ENCODE peak calls at places on chromosomes 16 and 17, in ten cellular contexts. One of them, this sample, is unnamed.
A peak's percentile ranks its signal among the peaks of the same experiment; 100 is the strongest.

GRCh38 chr17:49996495-49997255 is 1.7 kb upstream of the DLX3 start:
- DNase-seq in uterus: peak; percentile 62
- DNase-seq in HFF-Myc: no peak
- DNase-seq in cardiac fibroblast: peak; percentile 39
- DNase-seq in neural crest cell: peak; percentile 86
- DNase-seq in mucosa of descending colon: peak; percentile 55
- DNase-seq in heart left ventricle: peak; percentile 34
- DNase-seq in endothelial cell of umbilical vein: peak; percentile 37
- DNase-seq in brain microvascular endothelial cell: no peak
- DNase-seq in Peyer's patch: peak; percentile 74
- DNase-seq in this sample: peak; percentile 24

GRCh38 chr17:68431661-68432071 is 25.6 kb downstream of the WIPI1 start:
- DNase-seq in neural crest cell: peak; percentile 25
- DNase-seq in mucosa of descending colon: no peak
- DNase-seq in HFF-Myc: peak; percentile 6
- DNase-seq in endothelial cell of umbilical vein: peak; percentile 27
- DNase-seq in brain microvascular endothelial cell: peak; percentile 35
- DNase-seq in Peyer's patch: no peak
- DNase-seq in cardiac fibroblast: peak; percentile 56
- DNase-seq in uterus: no peak
- DNase-seq in heart left ventricle: no peak
- DNase-seq in this sample: no peak

GRCh38 chr16:24508614-24509013 is 30.8 kb upstream of the RBBP6 start:
- DNase-seq in HFF-Myc: no peak
- DNase-seq in brain microvascular endothelial cell: peak; percentile 70
- DNase-seq in mucosa of descending colon: no peak
- DNase-seq in uterus: no peak
- DNase-seq in Peyer's patch: no peak
- DNase-seq in neural crest cell: no peak
- DNase-seq in cardiac fibroblast: peak; percentile 80
- DNase-seq in heart left ventricle: no peak
- DNase-seq in endothelial cell of umbilical vein: peak; percentile 87
- DNase-seq in this sample: peak; percentile 76

GRCh38 chr16:970379-970765 is 412 bp downstream of the LMF1 start:
- DNase-seq in cardiac fibroblast: no peak
- DNase-seq in neural crest cell: no peak
- DNase-seq in endothelial cell of umbilical vein: no peak
- DNase-seq in Peyer's patch: no peak
- DNase-seq in uterus: no peak
- DNase-seq in HFF-Myc: no peak
- DNase-seq in brain microvascular endothelial cell: no peak
- DNase-seq in heart left ventricle: no peak
- DNase-seq in mucosa of descending colon: no peak
- DNase-seq in this sample: no peak

GRCh38 chr16:28180660-28181556 is 30.9 kb downstream of the XPO6 start:
- DNase-seq in heart left ventricle: no peak
- DNase-seq in endothelial cell of umbilical vein: peak; percentile 67
- DNase-seq in mucosa of descending colon: no peak
- DNase-seq in cardiac fibroblast: peak; percentile 59
- DNase-seq in brain microvascular endothelial cell: no peak
- DNase-seq in neural crest cell: no peak
- DNase-seq in uterus: no peak
- DNase-seq in HFF-Myc: no peak
- DNase-seq in Peyer's patch: no peak
- DNase-seq in this sample: peak; percentile 69

GRCh38 chr17:21385281-21385845 is 9.2 kb downstream of the KCNJ12 start:
- DNase-seq in mucosa of descending colon: peak; percentile 8
- DNase-seq in heart left ventricle: no peak
- DNase-seq in brain microvascular endothelial cell: no peak
- DNase-seq in endothelial cell of umbilical vein: no peak
- DNase-seq in cardiac fibroblast: no peak
- DNase-seq in neural crest cell: no peak
- DNase-seq in HFF-Myc: no peak
- DNase-seq in uterus: no peak
- DNase-seq in Peyer's patch: no peak
- DNase-seq in this sample: no peak

GRCh38 chr17:18951941-18952842 is at the start of gene SLC5A10:
- DNase-seq in uterus: no peak
- DNase-seq in mucosa of descending colon: peak; percentile 36
- DNase-seq in HFF-Myc: no peak
- DNase-seq in neural crest cell: no peak
- DNase-seq in endothelial cell of umbilical vein: no peak
- DNase-seq in brain microvascular endothelial cell: no peak
- DNase-seq in heart left ventricle: no peak
- DNase-seq in Peyer's patch: no peak
- DNase-seq in cardiac fibroblast: no peak
- DNase-seq in this sample: no peak

GRCh38 chr17:75683467-75684041 is 16.4 kb downstream of the SAP30BP start:
- DNase-seq in neural crest cell: no peak
- DNase-seq in uterus: no peak
- DNase-seq in heart left ventricle: no peak
- DNase-seq in Peyer's patch: no peak
- DNase-seq in HFF-Myc: no peak
- DNase-seq in cardiac fibroblast: no peak
- DNase-seq in brain microvascular endothelial cell: peak; percentile 75
- DNase-seq in mucosa of descending colon: no peak
- DNase-seq in endothelial cell of umbilical vein: no peak
- DNase-seq in this sample: peak; percentile 59

GRCh38 chr17:73968680-73969079 is 234.8 kb upstream of the RPL38 start:
- DNase-seq in HFF-Myc: no peak
- DNase-seq in mucosa of descending colon: no peak
- DNase-seq in heart left ventricle: no peak
- DNase-seq in cardiac fibroblast: no peak
- DNase-seq in uterus: no peak
- DNase-seq in endothelial cell of umbilical vein: no peak
- DNase-seq in neural crest cell: no peak
- DNase-seq in Peyer's patch: no peak
- DNase-seq in brain microvascular endothelial cell: no peak
- DNase-seq in this sample: no peak

GRCh38 chr17:752620-753219 is 656 bp upstream of the GEMIN4 start:
- DNase-seq in cardiac fibroblast: peak; percentile 87
- DNase-seq in HFF-Myc: no peak
- DNase-seq in brain microvascular endothelial cell: peak; percentile 18
- DNase-seq in mucosa of descending colon: peak; percentile 74
- DNase-seq in Peyer's patch: peak; percentile 61
- DNase-seq in uterus: peak; percentile 78
- DNase-seq in heart left ventricle: peak; percentile 66
- DNase-seq in endothelial cell of umbilical vein: peak; percentile 77
- DNase-seq in neural crest cell: no peak
- DNase-seq in this sample: peak; percentile 73

GRCh38 chr16:49366669-49367068 is 6.9 kb upstream of the C16orf78 start:
- DNase-seq in brain microvascular endothelial cell: no peak
- DNase-seq in mucosa of descending colon: no peak
- DNase-seq in cardiac fibroblast: no peak
- DNase-seq in neural crest cell: no peak
- DNase-seq in endothelial cell of umbilical vein: no peak
- DNase-seq in heart left ventricle: no peak
- DNase-seq in uterus: no peak
- DNase-seq in HFF-Myc: no peak
- DNase-seq in Peyer's patch: no peak
- DNase-seq in this sample: no peak

DNA sequence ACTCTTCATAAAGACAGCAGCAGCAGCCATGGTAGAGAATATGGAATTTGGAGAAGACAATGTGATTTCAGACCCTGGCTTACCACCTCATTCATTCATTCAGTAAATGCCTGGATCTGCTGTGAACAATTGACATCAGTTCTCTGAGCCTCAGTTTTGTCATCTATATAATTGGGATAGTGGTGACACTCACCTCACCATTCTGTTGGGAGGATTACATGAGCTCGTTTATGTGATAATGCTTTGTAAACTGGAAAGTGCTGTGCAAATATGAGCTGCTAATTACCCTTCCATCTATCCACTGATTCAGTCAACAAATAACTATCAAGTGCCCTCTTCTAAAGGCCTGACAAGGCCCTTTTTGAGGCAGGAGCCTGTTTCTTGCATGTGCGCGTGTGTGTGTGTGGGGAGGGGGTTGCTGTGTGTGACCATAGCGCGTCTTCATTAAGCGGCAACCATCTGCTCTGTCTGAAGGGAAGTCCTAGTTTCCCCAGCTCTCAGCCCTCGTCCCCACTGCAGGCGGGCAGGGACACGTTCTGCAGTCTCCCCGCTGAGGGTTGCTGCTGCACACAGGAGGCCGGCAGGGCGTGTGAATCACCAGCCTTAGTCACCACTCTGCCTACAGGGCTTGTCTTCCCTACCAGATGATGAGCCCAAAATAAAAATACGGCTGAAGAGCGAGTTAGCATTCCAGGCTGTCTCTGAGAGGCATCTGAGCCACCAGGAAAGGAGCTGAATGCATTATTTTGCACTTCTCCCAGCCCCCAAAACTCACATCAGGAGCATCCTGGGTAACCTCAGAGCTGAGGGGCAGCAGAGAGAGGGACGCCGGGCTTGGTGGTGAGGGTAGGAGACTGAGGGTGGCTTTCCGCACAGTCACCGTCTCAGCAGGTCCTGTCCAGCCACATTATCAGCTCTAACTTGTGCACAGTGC is 19.9 kb downstream of the ARL4D start:
- DNase-seq in Peyer's patch: peak; percentile 43
- DNase-seq in HFF-Myc: peak; percentile 77
- DNase-seq in heart left ventricle: no peak
- DNase-seq in endothelial cell of umbilical vein: no peak
- DNase-seq in mucosa of descending colon: peak; percentile 57
- DNase-seq in brain microvascular endothelial cell: peak; percentile 93
- DNase-seq in neural crest cell: no peak
- DNase-seq in cardiac fibroblast: peak; percentile 78
- DNase-seq in uterus: peak; percentile 66
- DNase-seq in this sample: peak; percentile 82
- TF ChIP-seq CTCF in Peyer's patch: no peak
- TF ChIP-seq CTCF in HFF-Myc: no peak
- TF ChIP-seq CTCF in heart left ventricle: no peak
- TF ChIP-seq CTCF in endothelial cell of umbilical vein: no peak
- TF ChIP-seq CTCF in mucosa of descending colon: no peak
- TF ChIP-seq CTCF in brain microvascular endothelial cell: peak; percentile 28
- TF ChIP-seq CTCF in neural crest cell: no peak
- TF ChIP-seq CTCF in cardiac fibroblast: no peak
- TF ChIP-seq CTCF in uterus: no peak
- TF ChIP-seq CTCF in this sample: peak; percentile 6

DNA sequence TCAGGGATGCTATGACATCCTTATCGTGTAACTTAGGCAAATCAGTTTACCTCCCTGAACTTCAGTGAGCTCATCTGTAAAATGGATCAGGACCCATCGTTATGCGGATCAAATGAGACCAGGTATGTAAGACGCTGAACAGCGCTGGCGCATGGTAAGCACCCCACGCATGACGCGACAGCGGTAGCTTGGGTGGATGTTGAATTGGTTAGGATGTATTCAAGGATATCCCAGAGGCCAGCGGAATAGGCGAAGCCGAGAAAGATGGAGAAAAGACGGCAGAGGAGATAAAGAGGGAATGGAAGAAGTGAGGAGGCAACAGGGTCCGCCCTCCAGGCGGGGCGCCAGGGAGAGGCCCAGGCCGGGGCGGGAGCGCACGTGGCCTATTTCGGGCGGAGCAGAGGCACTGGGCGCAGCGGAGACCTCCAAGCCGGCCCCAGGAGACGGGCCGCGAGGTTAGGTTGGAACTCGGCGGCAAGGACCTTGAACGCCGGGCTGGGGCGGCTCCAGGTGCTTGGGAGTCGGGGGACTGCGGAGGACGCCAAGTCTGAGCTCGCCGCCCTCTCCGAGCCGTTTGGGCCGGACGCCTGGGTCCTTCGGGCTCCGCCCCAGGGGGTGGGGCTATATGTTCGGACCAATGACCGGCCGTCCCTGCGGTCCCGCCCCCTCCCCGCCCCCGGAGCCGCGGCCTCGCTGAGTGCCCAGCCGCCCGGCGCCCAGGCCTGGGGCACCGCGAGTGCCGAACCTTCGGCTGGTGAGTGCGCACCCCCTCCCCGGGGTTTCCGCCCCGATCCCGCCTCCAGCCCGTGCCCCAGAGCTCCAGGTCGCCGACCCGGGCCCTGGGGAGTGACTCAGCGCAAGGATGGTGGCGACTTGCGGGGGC is at the start of gene ZNF771:
- DNase-seq in brain microvascular endothelial cell: peak; percentile 74
- DNase-seq in mucosa of descending colon: peak; percentile 96
- DNase-seq in Peyer's patch: peak; percentile 97
- DNase-seq in uterus: peak; percentile 95
- DNase-seq in endothelial cell of umbilical vein: peak; percentile 88
- DNase-seq in HFF-Myc: no peak
- DNase-seq in neural crest cell: peak; percentile 79
- DNase-seq in cardiac fibroblast: peak; percentile 90
- DNase-seq in heart left ventricle: peak; percentile 94
- DNase-seq in this sample: peak; percentile 85
- TF ChIP-seq CTCF in brain microvascular endothelial cell: no peak
- TF ChIP-seq CTCF in mucosa of descending colon: no peak
- TF ChIP-seq CTCF in Peyer's patch: no peak
- TF ChIP-seq CTCF in uterus: no peak
- TF ChIP-seq CTCF in endothelial cell of umbilical vein: no peak
- TF ChIP-seq CTCF in HFF-Myc: no peak
- TF ChIP-seq CTCF in neural crest cell: peak; percentile 26
- TF ChIP-seq CTCF in cardiac fibroblast: no peak
- TF ChIP-seq CTCF in heart left ventricle: no peak
- TF ChIP-seq CTCF in this sample: no peak

DNA sequence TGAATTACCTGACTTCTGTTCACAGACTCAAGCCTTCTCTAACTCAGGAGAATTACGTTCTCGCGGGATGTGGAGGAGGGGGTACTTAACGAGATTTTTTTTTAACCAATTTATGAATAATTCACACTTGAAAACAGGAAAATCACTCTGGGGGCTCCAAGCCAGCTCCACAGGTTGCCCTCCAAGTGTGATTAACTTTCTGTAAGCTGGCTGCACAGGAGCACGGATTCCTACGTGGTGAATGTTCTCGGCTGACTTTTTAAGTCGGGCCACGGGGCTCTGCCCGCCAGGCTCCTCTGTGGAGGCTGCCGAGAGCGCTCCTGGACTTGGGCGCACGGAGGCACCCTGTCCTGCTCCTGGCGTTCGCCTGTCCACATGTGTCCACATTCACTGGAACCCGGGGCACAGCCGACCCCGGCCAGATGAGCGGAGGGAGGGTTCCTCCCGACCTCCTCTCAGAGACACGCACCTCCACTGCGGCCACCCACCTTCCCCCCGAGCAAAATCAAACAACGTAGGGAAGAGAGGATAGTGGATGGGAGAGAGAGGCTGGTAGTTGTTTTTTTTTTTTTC is 147.1 kb upstream of the CHMP6 start:
- DNase-seq in heart left ventricle: no peak
- DNase-seq in uterus: no peak
- DNase-seq in neural crest cell: no peak
- DNase-seq in cardiac fibroblast: no peak
- DNase-seq in HFF-Myc: no peak
- DNase-seq in brain microvascular endothelial cell: no peak
- DNase-seq in endothelial cell of umbilical vein: no peak
- DNase-seq in mucosa of descending colon: no peak
- DNase-seq in Peyer's patch: peak; percentile 44
- DNase-seq in this sample: no peak
- TF ChIP-seq CTCF in heart left ventricle: no peak
- TF ChIP-seq CTCF in uterus: no peak
- TF ChIP-seq CTCF in neural crest cell: no peak
- TF ChIP-seq CTCF in cardiac fibroblast: no peak
- TF ChIP-seq CTCF in HFF-Myc: no peak
- TF ChIP-seq CTCF in brain microvascular endothelial cell: no peak
- TF ChIP-seq CTCF in endothelial cell of umbilical vein: no peak
- TF ChIP-seq CTCF in mucosa of descending colon: no peak
- TF ChIP-seq CTCF in Peyer's patch: no peak
- TF ChIP-seq CTCF in this sample: no peak

GRCh38 chr17:57106107-57106835 is 21.2 kb downstream of the AKAP1 start:
- DNase-seq in HFF-Myc: no peak
- DNase-seq in brain microvascular endothelial cell: no peak
- DNase-seq in Peyer's patch: peak; percentile 70
- DNase-seq in endothelial cell of umbilical vein: no peak
- DNase-seq in cardiac fibroblast: no peak
- DNase-seq in heart left ventricle: no peak
- DNase-seq in neural crest cell: no peak
- DNase-seq in mucosa of descending colon: no peak
- DNase-seq in uterus: no peak
- DNase-seq in this sample: no peak
- TF ChIP-seq CTCF in HFF-Myc: peak; percentile 45
- TF ChIP-seq CTCF in brain microvascular endothelial cell: peak; percentile 58
- TF ChIP-seq CTCF in Peyer's patch: no peak
- TF ChIP-seq CTCF in endothelial cell of umbilical vein: peak; percentile 38
- TF ChIP-seq CTCF in cardiac fibroblast: peak; percentile 22
- TF ChIP-seq CTCF in heart left ventricle: peak; percentile 43
- TF ChIP-seq CTCF in neural crest cell: peak; percentile 38
- TF ChIP-seq CTCF in mucosa of descending colon: peak; percentile 18
- TF ChIP-seq CTCF in uterus: no peak
- TF ChIP-seq CTCF in this sample: no peak

This sample was measured in fibroblast of the aortic adventitia.